ENCODE peak calls at places on chromosomes 16 and 17, in four cellular contexts. N is fibroblast of villous mesenchyme, G is heart right ventricle, A is RWPE1. C is an unnamed sample.

GRCh38 chr16:89981414-89981813 is 32.9 kb downstream of the DEF8 start:
- DNase-seq in A (no peak), G (no peak), N (no peak), C (no peak)

GRCh38 chr17:3693829-3694231 is 2.1 kb downstream of the P2RX5 start:
- DNase-seq in A (no peak), G (no peak), N (no peak), C (no peak)

GRCh38 chr17:30378191-30378796 is 433 bp upstream of the CPD start:
- DNase-seq in N (no peak), G (peak), A (no peak), C (no peak)

GRCh38 chr17:32909787-32910369 is 18.1 kb upstream of the TMEM98 start:
- DNase-seq in G (peak), N (peak), A (peak), C (peak)

GRCh38 chr17:307295-307691 is 45.3 kb downstream of the RPH3AL start:
- DNase-seq in G (no peak), A (no peak), N (no peak), C (no peak)

GRCh38 chr17:81309140-81309858 is 14.2 kb upstream of the SLC38A10 start:
- DNase-seq in A (peak), N (peak), G (peak), C (no peak)

GRCh38 chr17:67995568-67996191 is 589 bp downstream of the C17orf58 start:
- DNase-seq in N (peak), G (peak), A (peak), C (no peak)

GRCh38 chr16:5490499-5490898 is 392.9 kb upstream of the EEF2KMT start:
- DNase-seq in A (no peak), N (no peak), G (peak), C (peak)

DNA sequence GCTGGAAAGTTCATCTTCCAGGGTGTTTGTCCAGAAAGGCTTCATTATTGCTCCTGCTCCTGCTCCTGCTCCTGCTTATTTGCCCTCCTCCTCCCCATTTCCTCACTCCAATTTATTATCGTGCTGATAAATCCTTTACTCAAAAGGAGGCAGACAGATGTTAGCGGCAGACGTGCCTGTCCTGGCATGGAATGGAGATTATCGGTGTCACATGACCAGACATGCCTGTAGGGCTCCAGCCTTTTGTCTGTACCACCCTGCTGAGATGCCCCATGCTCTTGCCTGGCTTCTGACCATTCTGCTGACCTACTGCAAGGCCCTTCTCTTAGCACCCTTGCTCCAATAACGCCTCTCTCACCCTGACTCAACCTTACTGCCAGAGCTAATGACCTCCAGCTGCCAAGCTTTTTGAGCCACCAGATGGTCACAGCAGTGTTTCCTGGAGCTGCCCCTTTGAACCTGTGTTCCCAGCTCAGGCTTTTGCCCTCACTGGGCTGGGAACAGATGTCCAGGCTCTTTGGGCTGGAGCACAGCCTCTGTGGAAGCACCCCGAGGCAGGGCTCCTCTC is 12.8 kb downstream of the DNAH9 start:
- DNase-seq in A (no peak), N (no peak), G (no peak), C (no peak)
- TF ChIP-seq CTCF in A (no peak), N (no peak), G (no peak), C (no peak)

GRCh38 chr17:48517478-48517877 is 13.3 kb downstream of the HOXB1 start:
- DNase-seq in G (no peak), A (no peak), N (no peak), C (no peak)

GRCh38 chr17:48513097-48513496 is 17.7 kb downstream of the HOXB1 start:
- DNase-seq in N (peak), G (no peak), A (no peak), C (no peak)

GRCh38 chr17:48513653-48514482 is 16.9 kb downstream of the HOXB1 start:
- DNase-seq in A (no peak), N (no peak), G (no peak), C (no peak)

GRCh38 chr17:48515925-48516900 is 14.6 kb downstream of the HOXB1 start:
- DNase-seq in N (no peak), G (no peak), A (no peak), C (no peak)

DNA sequence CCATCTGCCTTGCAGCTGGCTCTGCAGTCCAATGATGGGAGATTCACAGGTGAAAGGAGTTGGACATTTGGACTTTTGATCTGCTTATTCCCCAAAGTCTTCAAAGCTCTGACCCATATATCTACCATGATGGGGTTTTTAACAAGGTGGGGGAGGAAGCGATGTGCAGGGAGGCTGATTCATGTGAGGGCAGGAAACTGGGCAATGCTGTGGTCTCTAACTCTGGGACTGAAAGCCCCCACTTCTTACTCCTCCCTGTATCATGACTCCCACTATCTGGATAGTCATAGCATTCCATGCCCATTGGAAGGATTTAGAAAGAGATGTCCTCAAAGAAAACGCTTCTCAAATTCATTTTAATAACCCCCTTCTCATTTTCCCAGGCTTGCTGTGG is 16.3 kb downstream of the HOXB1 start:
- DNase-seq in G (no peak), A (no peak), N (no peak), C (no peak)
- TF ChIP-seq CTCF in G (no peak), A (no peak), N (no peak), C (no peak)

GRCh38 chr16:57727610-57728009 is 8.0 kb upstream of the KATNB1 start:
- DNase-seq in A (no peak), G (no peak), N (no peak), C (no peak)
- TF ChIP-seq CTCF in A (no peak), G (no peak), N (no peak), C (no peak)

DNA sequence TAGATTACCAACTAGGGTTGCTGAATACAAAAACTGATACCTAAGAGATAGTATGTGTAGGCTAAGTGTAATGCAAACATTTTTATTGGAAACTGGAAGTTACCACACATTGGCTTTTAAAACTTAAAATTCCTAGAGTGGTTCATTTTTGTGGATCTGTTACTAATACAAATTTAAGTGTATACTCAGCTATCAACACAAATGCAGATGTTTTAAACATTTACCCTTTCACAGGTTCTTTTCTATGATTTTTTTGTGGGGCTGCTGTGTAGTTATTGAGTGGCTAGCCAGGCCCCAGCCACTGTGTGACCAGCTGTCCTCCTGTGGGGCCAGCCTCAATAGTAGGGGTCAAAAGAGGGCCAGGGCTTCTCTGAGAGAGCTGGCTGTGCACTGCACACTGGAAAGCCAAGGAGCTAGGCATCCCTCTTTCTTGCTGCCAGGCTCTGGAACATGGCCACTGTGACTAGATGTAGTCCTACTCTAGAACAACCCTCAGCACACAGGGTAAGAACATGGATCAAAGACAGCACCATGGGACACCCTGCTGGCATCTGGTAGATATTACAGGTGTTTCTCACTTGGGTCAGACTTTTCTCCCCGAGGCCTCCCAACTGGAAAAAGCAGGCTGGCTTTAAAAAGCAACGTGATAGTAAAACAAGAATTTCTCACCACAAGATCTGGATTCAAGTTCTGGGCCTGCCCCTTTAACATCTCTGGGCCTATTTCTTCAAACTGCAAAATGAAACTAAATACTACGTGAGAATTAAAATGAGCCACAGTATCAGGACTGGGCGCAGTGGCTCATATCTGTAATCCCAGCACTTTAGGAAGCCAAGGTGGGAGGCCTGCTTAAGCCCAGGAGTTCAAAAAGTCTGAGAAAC is 7.3 kb upstream of the VEZF1 start:
- DNase-seq in N (peak), A (peak), G (peak), C (no peak)
- TF ChIP-seq CTCF in N (peak), A (peak), G (peak), C (peak)